ENCODE peak calls at places on chromosomes 12 and 14, in eight cellular contexts. D is Peyer's patch, C is esophagus squamous epithelium, R is prostate gland, L is ovary, X is thyroid gland, Q is HepG2, M is body of pancreas. A is an unnamed sample. For H3K4me1, the result is how much of the 10 kb centered on the place peaks cover.

GRCh38 chr12:83016226-83016835 is 329.6 kb downstream of the TMTC2 start:
- DNase-seq in D (no peak), C (no peak), L (no peak), R (peak), M (peak), Q (peak), X (peak), A (peak)

GRCh38 chr14:93734961-93735360 is 53.3 kb downstream of the PRIMA1 start:
- DNase-seq in L (no peak), M (no peak), C (no peak), Q (no peak), R (no peak), D (no peak), X (no peak), A (no peak)

GRCh38 chr14:104681689-104682074 is 7.7 kb upstream of the INF2 start:
- DNase-seq in M (peak), X (peak), Q (peak), D (peak), L (peak), C (no peak), R (peak), A (peak)

GRCh38 chr12:99200711-99201384 is 446.7 kb upstream of the GARIN6 start:
- DNase-seq in D (no peak), Q (no peak), R (no peak), M (no peak), X (no peak), L (no peak), C (no peak), A (no peak)

GRCh38 chr12:70842136-70842535 is 78.4 kb downstream of the PTPRR start:
- DNase-seq in D (no peak), L (no peak), M (no peak), X (no peak), Q (no peak), C (no peak), R (no peak), A (no peak)

GRCh38 chr12:58408516-58408915 is 467.1 kb downstream of the ATP23 start:
- DNase-seq in X (no peak), Q (no peak), L (peak), M (no peak), D (no peak), C (no peak), R (peak), A (peak)

GRCh38 chr14:61334197-61334701 is 12.9 kb downstream of the PRKCH start:
- DNase-seq in M (no peak), X (no peak), Q (no peak), D (no peak), L (no peak), R (no peak), C (no peak), A (no peak)

GRCh38 chr14:46259536-46259935 is 392.0 kb downstream of the RPL10L start:
- DNase-seq in C (no peak), D (no peak), Q (no peak), R (no peak), M (no peak), X (no peak), L (no peak), A (no peak)

GRCh38 chr12:27934278-27934677 is 38.3 kb downstream of the PTHLH start:
- DNase-seq in X (no peak), C (no peak), R (no peak), Q (no peak), M (no peak), D (no peak), L (no peak), A (no peak)

DNA sequence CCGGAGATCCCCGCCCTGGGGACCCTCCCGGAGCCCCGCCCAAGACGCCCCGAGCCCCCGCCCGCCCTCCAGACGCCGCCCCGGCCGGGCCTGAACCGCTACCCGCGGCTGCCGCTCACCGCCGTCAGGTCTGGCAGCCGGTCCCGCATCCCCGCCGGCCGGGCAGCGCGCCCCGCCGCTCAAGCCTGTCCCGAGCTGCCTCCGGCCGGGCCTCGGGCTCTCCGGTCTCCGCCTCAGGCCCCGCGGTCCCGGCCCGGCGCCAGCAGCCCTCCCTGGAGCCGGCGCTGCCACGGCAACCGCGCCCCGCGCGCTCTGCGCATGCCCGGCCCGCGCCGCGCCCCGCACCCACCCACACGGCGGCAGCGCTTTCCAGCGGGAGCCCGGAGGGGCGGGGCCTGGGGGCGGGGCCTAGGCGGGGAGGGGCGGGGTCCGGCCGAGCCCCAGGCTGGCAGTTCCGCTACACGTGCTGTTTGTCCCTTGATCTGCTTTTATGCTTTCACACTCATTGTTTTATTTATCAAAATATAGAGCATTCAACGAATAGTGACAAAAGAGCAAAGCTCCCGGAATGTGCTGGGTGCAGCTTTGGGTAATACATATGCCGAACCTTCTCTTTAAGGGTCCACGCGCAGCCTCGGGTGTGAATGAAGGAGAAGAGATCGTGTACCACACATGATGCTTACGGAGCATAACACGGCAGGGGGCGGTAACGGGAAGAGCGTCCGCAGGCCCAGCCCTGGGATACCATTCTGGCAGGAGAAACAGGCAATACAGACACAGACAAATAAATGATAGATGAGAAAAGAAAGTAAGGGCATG is at the start of gene STX2:
- DNase-seq in L (peak), M (peak), D (peak), R (peak), C (peak), X (peak), Q (peak), A (peak)
- TF ChIP-seq POLR2A in L (no peak), M (no peak), D (no peak), R (no peak), C (no peak), X (peak), Q (peak), A (no peak)

GRCh38 chr12:47356129-47356622 is 276.4 kb upstream of the AMIGO2 start:
- DNase-seq in Q (no peak), R (no peak), M (peak), X (no peak), L (no peak), C (no peak), D (peak), A (no peak)
- H3K4me1 ChIP-seq in Q (under half), R (under half), M (under half), X (under half), L (under half), C (under half), D (under half), A (under half)

GRCh38 chr12:3924761-3925160 is 51.6 kb upstream of the PARP11 start:
- DNase-seq in R (no peak), L (no peak), M (no peak), Q (no peak), D (no peak), X (no peak), C (no peak), A (no peak)

GRCh38 chr12:3921526-3921925 is 48.3 kb upstream of the PARP11 start:
- DNase-seq in X (no peak), M (no peak), L (no peak), Q (no peak), D (no peak), R (no peak), C (no peak), A (no peak)

GRCh38 chr12:3922033-3922432 is 48.8 kb upstream of the PARP11 start:
- DNase-seq in X (no peak), R (no peak), Q (no peak), M (no peak), C (no peak), D (no peak), L (no peak), A (no peak)

GRCh38 chr12:3921142-3921520 is 47.9 kb upstream of the PARP11 start:
- DNase-seq in L (no peak), C (no peak), R (no peak), D (no peak), Q (no peak), X (no peak), M (no peak), A (no peak)

GRCh38 chr12:3920378-3921141 is 47.4 kb upstream of the PARP11 start:
- DNase-seq in M (no peak), X (no peak), Q (peak), C (no peak), D (no peak), L (no peak), R (no peak), A (no peak)
- TF ChIP-seq POLR2A in M (no peak), X (no peak), Q (no peak), C (no peak), D (no peak), L (no peak), R (no peak), A (no peak)

GRCh38 chr12:53616950-53617349 is 9.2 kb downstream of the ATF7 start:
- DNase-seq in C (no peak), R (no peak), X (no peak), D (no peak), Q (no peak), M (no peak), L (no peak), A (no peak)
- H3K4me1 ChIP-seq in C (under half), R (under half), X (under half), D (under half), Q (under half), M (under half), L (under half), A (under half)

GRCh38 chr12:96375173-96375572 is 25.1 kb downstream of the CDK17 start:
- DNase-seq in C (no peak), X (no peak), R (no peak), Q (no peak), D (no peak), M (peak), L (no peak), A (no peak)
- TF ChIP-seq POLR2A in C (no peak), X (no peak), R (no peak), Q (no peak), D (no peak), M (no peak), L (no peak), A (no peak)

GRCh38 chr12:120692524-120693033 is 5.6 kb downstream of the MLEC start:
- DNase-seq in Q (peak), R (no peak), C (no peak), D (no peak), M (no peak), L (no peak), X (no peak), A (no peak)
- H3K4me1 ChIP-seq in Q (half or more), R (under half), C (under half), D (under half), M (half or more), L (under half), X (half or more), A (under half)

DNA sequence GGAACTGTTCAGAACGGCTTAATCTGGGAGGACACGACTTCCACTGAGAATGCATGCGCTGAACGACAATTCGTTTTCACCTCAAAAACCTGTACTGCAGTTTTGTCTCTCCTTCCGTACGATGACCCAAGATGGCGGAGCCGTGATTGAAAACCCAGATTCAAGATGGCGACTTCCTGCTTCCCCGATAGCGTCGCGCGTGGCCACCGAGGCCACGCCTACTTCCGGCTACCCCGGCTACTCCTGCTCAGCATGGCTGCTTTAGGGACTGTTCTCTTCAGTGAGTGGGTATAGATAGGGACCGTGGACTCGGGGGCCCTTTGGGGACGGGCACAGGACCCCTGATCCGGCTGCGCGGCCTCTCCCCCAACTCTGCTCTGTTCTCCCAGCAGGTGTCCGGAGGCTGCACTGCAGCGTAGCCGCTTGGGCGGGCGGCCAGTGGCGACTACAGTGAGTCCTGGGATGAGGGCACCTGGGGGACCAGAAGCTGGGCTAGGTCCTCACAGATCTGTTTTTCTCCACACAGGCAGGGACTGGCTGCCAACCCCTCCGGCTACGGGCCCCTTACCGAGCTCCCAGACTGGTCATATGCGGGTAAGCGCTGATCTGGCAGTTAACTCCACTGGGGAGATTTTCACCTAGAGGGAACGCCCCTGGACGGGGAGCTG is at the start of gene MRPL52:
- DNase-seq in X (peak), D (peak), Q (peak), M (peak), C (peak), R (peak), L (peak), A (peak)
- TF ChIP-seq POLR2A in X (peak), D (peak), Q (peak), M (peak), C (no peak), R (no peak), L (no peak), A (no peak)

GRCh38 chr12:11754256-11754655 is 104.8 kb downstream of the ETV6 start:
- DNase-seq in R (no peak), X (no peak), D (no peak), L (no peak), C (no peak), M (no peak), Q (no peak), A (no peak)
- H3K4me1 ChIP-seq in R (under half), X (under half), D (under half), L (under half), C (under half), M (under half), Q (under half), A (under half)

GRCh38 chr12:109863961-109864712 is 16.2 kb downstream of the GLTP start:
- DNase-seq in M (peak), Q (peak), D (no peak), L (no peak), C (no peak), X (peak), R (peak), A (no peak)
- TF ChIP-seq POLR2A in M (peak), Q (no peak), D (no peak), L (no peak), C (no peak), X (peak), R (no peak), A (no peak)

A was measured in testis.